ENCODE peak calls at places on chromosomes 13 and 19, in eight cellular contexts. N, J, D, R, G, A, K and O are unnamed samples.

GRCh38 chr19:46713781-46714522 is 3.0 kb downstream of the PRKD2 start:
- DNase-seq in N (peak), J (peak), D (peak), R (peak), G (peak), A (peak), K (peak), O (peak)

GRCh38 chr19:10295305-10295846 is 5.6 kb downstream of the ICAM5 start:
- DNase-seq in N (no peak), J (no peak), D (peak), R (no peak), G (no peak), A (peak), K (peak), O (peak)

GRCh38 chr13:97568850-97569249 is 134.9 kb downstream of the RAP2A start:
- DNase-seq in N (no peak), J (no peak), D (no peak), R (no peak), G (peak), A (no peak), K (no peak), O (no peak)

GRCh38 chr13:65638572-65639168 is 1591.5 kb downstream of the PCDH9 start:
- DNase-seq in N (peak), J (peak), D (peak), R (no peak), G (peak), A (no peak), K (no peak), O (peak)

GRCh38 chr19:519449-519865 is 12.1 kb upstream of the CDC34 start:
- DNase-seq in N (no peak), J (no peak), D (no peak), R (no peak), G (no peak), A (no peak), K (no peak), O (no peak)

GRCh38 chr13:34035676-34036325 is 217.9 kb downstream of the RFC3 start:
- DNase-seq in N (no peak), J (peak), D (no peak), R (no peak), G (peak), A (no peak), K (no peak), O (no peak)

GRCh38 chr19:19595171-19595701 is 23.3 kb downstream of the PBX4 start:
- DNase-seq in N (no peak), J (peak), D (no peak), R (no peak), G (no peak), A (no peak), K (no peak), O (no peak)

GRCh38 chr13:60379837-60380236 is 17.2 kb upstream of the TDRD3 start:
- DNase-seq in N (peak), J (peak), D (no peak), R (no peak), G (no peak), A (no peak), K (no peak), O (no peak)

GRCh38 chr19:40298026-40298425 is 12.9 kb upstream of the AKT2 start:
- DNase-seq in N (no peak), J (no peak), D (no peak), R (no peak), G (no peak), A (no peak), K (no peak), O (no peak)

GRCh38 chr19:46746281-46746965 is at the start of gene STRN4:
- DNase-seq in N (no peak), J (peak), D (peak), R (peak), G (peak), A (no peak), K (peak), O (peak)

GRCh38 chr19:33654840-33655508 is 33.2 kb downstream of the CHST8 start:
- DNase-seq in N (no peak), J (no peak), D (no peak), R (no peak), G (no peak), A (no peak), K (no peak), O (no peak)

GRCh38 chr13:57829496-57829895 is 198.0 kb downstream of the PCDH17 start:
- DNase-seq in N (no peak), J (no peak), D (no peak), R (no peak), G (no peak), A (no peak), K (no peak), O (no peak)

GRCh38 chr19:4754248-4754647 is 30.6 kb upstream of the DPP9 start:
- DNase-seq in N (peak), J (no peak), D (no peak), R (no peak), G (no peak), A (no peak), K (no peak), O (no peak)

GRCh38 chr13:49026851-49027250 is 51.1 kb downstream of the FNDC3A start:
- DNase-seq in N (no peak), J (no peak), D (no peak), R (no peak), G (no peak), A (no peak), K (no peak), O (no peak)

GRCh38 chr13:98842074-98842473 is 89.6 kb upstream of the SLC15A1 start:
- DNase-seq in N (no peak), J (no peak), D (no peak), R (no peak), G (no peak), A (no peak), K (no peak), O (no peak)

GRCh38 chr13:50365683-50366391 is 350.6 kb downstream of the KCNRG start:
- DNase-seq in N (no peak), J (peak), D (peak), R (no peak), G (no peak), A (peak), K (peak), O (no peak)

GRCh38 chr13:42656136-42656535 is 82.2 kb downstream of the TNFSF11 start:
- DNase-seq in N (peak), J (no peak), D (no peak), R (no peak), G (no peak), A (no peak), K (no peak), O (no peak)

GRCh38 chr19:19628499-19629134 is 597 bp upstream of the LPAR2 start:
- DNase-seq in N (no peak), J (peak), D (peak), R (no peak), G (peak), A (no peak), K (peak), O (no peak)

GRCh38 chr19:17777840-17778620 is 16.9 kb upstream of the B3GNT3 start:
- DNase-seq in N (no peak), J (peak), D (no peak), R (peak), G (peak), A (no peak), K (no peak), O (peak)

GRCh38 chr19:18657590-18658365 is 20.9 kb downstream of the KLHL26 start:
- DNase-seq in N (no peak), J (peak), D (no peak), R (peak), G (peak), A (no peak), K (no peak), O (no peak)

GRCh38 chr19:4443966-4444764 is 13.4 kb downstream of the UBXN6 start:
- DNase-seq in N (no peak), J (no peak), D (no peak), R (no peak), G (no peak), A (no peak), K (no peak), O (no peak)

GRCh38 chr19:11457831-11458230 is 22.4 kb downstream of the PRKCSH start:
- DNase-seq in N (no peak), J (no peak), D (no peak), R (no peak), G (no peak), A (no peak), K (no peak), O (no peak)

GRCh38 chr13:51978836-51979556 is 32.3 kb downstream of the ATP7B start:
- DNase-seq in N (no peak), J (no peak), D (no peak), R (no peak), G (no peak), A (no peak), K (no peak), O (peak)

GRCh38 chr19:19504754-19505668 is 10.3 kb downstream of the TSSK6 start:
- DNase-seq in N (no peak), J (no peak), D (no peak), R (no peak), G (no peak), A (no peak), K (no peak), O (no peak)